ENCODE peak calls at places on chromosomes 4 and X, in nine cellular contexts. One of them, this sample, is unnamed.

GRCh38 chr4:79294064-79294463 is 31.8 kb downstream of the NAA11 start:
- DNase-seq in CD4-positive, alpha-beta T cell: no peak
- DNase-seq in C1 segment of cervical spinal cord: no peak
- DNase-seq in A549: no peak
- DNase-seq in pancreas: no peak
- DNase-seq in GOT3: no peak
- DNase-seq in GM23248: peak; percentile 20
- DNase-seq in NCI-H2171 treated with DMSO at 0.1 percent for 48 hours: no peak
- DNase-seq in PC-3: peak; percentile 3
- DNase-seq in this sample: no peak

GRCh38 chrX:7068939-7069367 is 78.6 kb upstream of the STS start:
- DNase-seq in CD4-positive, alpha-beta T cell: peak; percentile 16
- DNase-seq in C1 segment of cervical spinal cord: no peak
- DNase-seq in A549: no peak
- DNase-seq in pancreas: no peak
- DNase-seq in GOT3: no peak
- DNase-seq in GM23248: peak; percentile 3
- DNase-seq in NCI-H2171 treated with DMSO at 0.1 percent for 48 hours: peak; percentile 10
- DNase-seq in PC-3: no peak
- DNase-seq in this sample: no peak

GRCh38 chr4:76850010-76850441 is 47.9 kb downstream of the SOWAHB start:
- DNase-seq in CD4-positive, alpha-beta T cell: no peak
- DNase-seq in C1 segment of cervical spinal cord: no peak
- DNase-seq in A549: no peak
- DNase-seq in pancreas: no peak
- DNase-seq in GOT3: peak; percentile 2
- DNase-seq in GM23248: peak; percentile 81
- DNase-seq in NCI-H2171 treated with DMSO at 0.1 percent for 48 hours: peak; percentile 12
- DNase-seq in PC-3: peak; percentile 97
- DNase-seq in this sample: peak; percentile 90

GRCh38 chrX:102129473-102129872 is 4.0 kb downstream of the TCEAL2 start:
- DNase-seq in CD4-positive, alpha-beta T cell: no peak
- DNase-seq in C1 segment of cervical spinal cord: no peak
- DNase-seq in A549: peak; percentile 4
- DNase-seq in pancreas: no peak
- DNase-seq in GOT3: no peak
- DNase-seq in GM23248: peak; percentile 24
- DNase-seq in NCI-H2171 treated with DMSO at 0.1 percent for 48 hours: peak; percentile 22
- DNase-seq in PC-3: peak; percentile 41
- DNase-seq in this sample: no peak

GRCh38 chrX:47179221-47179927 is 14.3 kb upstream of the UBA1 start:
- DNase-seq in CD4-positive, alpha-beta T cell: no peak
- DNase-seq in C1 segment of cervical spinal cord: peak; percentile 44
- DNase-seq in A549: no peak
- DNase-seq in pancreas: peak; percentile 54
- DNase-seq in GOT3: no peak
- DNase-seq in GM23248: peak; percentile 78
- DNase-seq in NCI-H2171 treated with DMSO at 0.1 percent for 48 hours: no peak
- DNase-seq in PC-3: peak; percentile 55
- DNase-seq in this sample: no peak

GRCh38 chrX:75230296-75230695 is 43.6 kb upstream of the UPRT start:
- DNase-seq in CD4-positive, alpha-beta T cell: no peak
- DNase-seq in C1 segment of cervical spinal cord: no peak
- DNase-seq in A549: no peak
- DNase-seq in pancreas: no peak
- DNase-seq in GOT3: no peak
- DNase-seq in GM23248: peak; percentile 0
- DNase-seq in NCI-H2171 treated with DMSO at 0.1 percent for 48 hours: peak; percentile 48
- DNase-seq in PC-3: no peak
- DNase-seq in this sample: no peak

GRCh38 chr4:186727149-186727976 is 3.7 kb upstream of the FAT1 start:
- DNase-seq in CD4-positive, alpha-beta T cell: no peak
- DNase-seq in C1 segment of cervical spinal cord: no peak
- DNase-seq in A549: no peak
- DNase-seq in pancreas: no peak
- DNase-seq in GOT3: no peak
- DNase-seq in GM23248: peak; percentile 12
- DNase-seq in NCI-H2171 treated with DMSO at 0.1 percent for 48 hours: no peak
- DNase-seq in PC-3: peak; percentile 15
- DNase-seq in this sample: no peak

GRCh38 chrX:63506320-63506719 is 155.2 kb upstream of the SPIN4 start:
- DNase-seq in CD4-positive, alpha-beta T cell: no peak
- DNase-seq in C1 segment of cervical spinal cord: no peak
- DNase-seq in A549: no peak
- DNase-seq in pancreas: no peak
- DNase-seq in GOT3: no peak
- DNase-seq in GM23248: peak; percentile 44
- DNase-seq in NCI-H2171 treated with DMSO at 0.1 percent for 48 hours: peak; percentile 1
- DNase-seq in PC-3: peak; percentile 63
- DNase-seq in this sample: no peak

GRCh38 chr4:42627887-42628646 is 28.8 kb downstream of the ATP8A1 start:
- DNase-seq in CD4-positive, alpha-beta T cell: peak; percentile 5
- DNase-seq in C1 segment of cervical spinal cord: peak; percentile 34
- DNase-seq in A549: no peak
- DNase-seq in pancreas: peak; percentile 68
- DNase-seq in GOT3: no peak
- DNase-seq in GM23248: no peak
- DNase-seq in NCI-H2171 treated with DMSO at 0.1 percent for 48 hours: peak; percentile 87
- DNase-seq in PC-3: no peak
- DNase-seq in this sample: no peak

GRCh38 chrX:21374163-21374993 is at the start of gene CNKSR2:
- DNase-seq in CD4-positive, alpha-beta T cell: peak; percentile 59
- DNase-seq in C1 segment of cervical spinal cord: peak; percentile 55
- DNase-seq in A549: peak; percentile 77
- DNase-seq in pancreas: peak; percentile 89
- DNase-seq in GOT3: no peak
- DNase-seq in GM23248: peak; percentile 50
- DNase-seq in NCI-H2171 treated with DMSO at 0.1 percent for 48 hours: peak; percentile 76
- DNase-seq in PC-3: peak; percentile 14
- DNase-seq in this sample: no peak

GRCh38 chr4:107072836-107073736 is 37.0 kb upstream of the DKK2 start:
- DNase-seq in CD4-positive, alpha-beta T cell: no peak
- DNase-seq in C1 segment of cervical spinal cord: no peak
- DNase-seq in A549: no peak
- DNase-seq in pancreas: no peak
- DNase-seq in GOT3: no peak
- DNase-seq in GM23248: no peak
- DNase-seq in NCI-H2171 treated with DMSO at 0.1 percent for 48 hours: no peak
- DNase-seq in PC-3: no peak
- DNase-seq in this sample: no peak

GRCh38 chrX:71111851-71112468 is 583 bp upstream of the IL2RG start:
- DNase-seq in CD4-positive, alpha-beta T cell: no peak
- DNase-seq in C1 segment of cervical spinal cord: no peak
- DNase-seq in A549: no peak
- DNase-seq in pancreas: no peak
- DNase-seq in GOT3: no peak
- DNase-seq in GM23248: no peak
- DNase-seq in NCI-H2171 treated with DMSO at 0.1 percent for 48 hours: no peak
- DNase-seq in PC-3: no peak
- DNase-seq in this sample: no peak

GRCh38 chr4:44916406-44916805 is 190.1 kb upstream of the GNPDA2 start:
- DNase-seq in CD4-positive, alpha-beta T cell: no peak
- DNase-seq in C1 segment of cervical spinal cord: no peak
- DNase-seq in A549: no peak
- DNase-seq in pancreas: no peak
- DNase-seq in GOT3: no peak
- DNase-seq in GM23248: peak; percentile 62
- DNase-seq in NCI-H2171 treated with DMSO at 0.1 percent for 48 hours: no peak
- DNase-seq in PC-3: peak; percentile 13
- DNase-seq in this sample: no peak

GRCh38 chr4:43274376-43274775 is 381.9 kb downstream of the GRXCR1 start:
- DNase-seq in CD4-positive, alpha-beta T cell: no peak
- DNase-seq in C1 segment of cervical spinal cord: no peak
- DNase-seq in A549: no peak
- DNase-seq in pancreas: no peak
- DNase-seq in GOT3: no peak
- DNase-seq in GM23248: no peak
- DNase-seq in NCI-H2171 treated with DMSO at 0.1 percent for 48 hours: no peak
- DNase-seq in PC-3: no peak
- DNase-seq in this sample: no peak

GRCh38 chr4:6825403-6825802 is 42.9 kb downstream of the KIAA0232 start:
- DNase-seq in CD4-positive, alpha-beta T cell: no peak
- DNase-seq in C1 segment of cervical spinal cord: no peak
- DNase-seq in A549: no peak
- DNase-seq in pancreas: no peak
- DNase-seq in GOT3: no peak
- DNase-seq in GM23248: no peak
- DNase-seq in NCI-H2171 treated with DMSO at 0.1 percent for 48 hours: no peak
- DNase-seq in PC-3: no peak
- DNase-seq in this sample: no peak

GRCh38 chr4:1395941-1396805 is 10.1 kb downstream of the NKX1-1 start:
- DNase-seq in CD4-positive, alpha-beta T cell: no peak
- DNase-seq in C1 segment of cervical spinal cord: no peak
- DNase-seq in A549: no peak
- DNase-seq in pancreas: peak; percentile 30
- DNase-seq in GOT3: no peak
- DNase-seq in GM23248: no peak
- DNase-seq in NCI-H2171 treated with DMSO at 0.1 percent for 48 hours: no peak
- DNase-seq in PC-3: no peak
- DNase-seq in this sample: no peak

GRCh38 chrX:53440631-53441517 is 6.7 kb upstream of the HSD17B10 start:
- DNase-seq in CD4-positive, alpha-beta T cell: no peak
- DNase-seq in C1 segment of cervical spinal cord: peak; percentile 6
- DNase-seq in A549: peak; percentile 37
- DNase-seq in pancreas: peak; percentile 74
- DNase-seq in GOT3: no peak
- DNase-seq in GM23248: peak; percentile 82
- DNase-seq in NCI-H2171 treated with DMSO at 0.1 percent for 48 hours: peak; percentile 46
- DNase-seq in PC-3: peak; percentile 72
- DNase-seq in this sample: no peak

GRCh38 chr4:140901736-140902336 is 145.7 kb upstream of the TBC1D9 start:
- DNase-seq in CD4-positive, alpha-beta T cell: no peak
- DNase-seq in C1 segment of cervical spinal cord: no peak
- DNase-seq in A549: no peak
- DNase-seq in pancreas: no peak
- DNase-seq in GOT3: no peak
- DNase-seq in GM23248: no peak
- DNase-seq in NCI-H2171 treated with DMSO at 0.1 percent for 48 hours: peak; percentile 47
- DNase-seq in PC-3: no peak
- DNase-seq in this sample: no peak

GRCh38 chr4:121861427-121861826 is 8.8 kb downstream of the BBS7 start:
- DNase-seq in CD4-positive, alpha-beta T cell: no peak
- DNase-seq in C1 segment of cervical spinal cord: no peak
- DNase-seq in A549: no peak
- DNase-seq in pancreas: no peak
- DNase-seq in GOT3: no peak
- DNase-seq in GM23248: no peak
- DNase-seq in NCI-H2171 treated with DMSO at 0.1 percent for 48 hours: no peak
- DNase-seq in PC-3: no peak
- DNase-seq in this sample: no peak

GRCh38 chr4:77990904-77991358 is 66.2 kb upstream of the FRAS1 start:
- DNase-seq in CD4-positive, alpha-beta T cell: no peak
- DNase-seq in C1 segment of cervical spinal cord: no peak
- DNase-seq in A549: no peak
- DNase-seq in pancreas: no peak
- DNase-seq in GOT3: no peak
- DNase-seq in GM23248: peak; percentile 9
- DNase-seq in NCI-H2171 treated with DMSO at 0.1 percent for 48 hours: no peak
- DNase-seq in PC-3: no peak
- DNase-seq in this sample: no peak